ENCODE peak calls at places on chromosomes 16 and 17, in eight cellular contexts. One of them, this sample, is unnamed.

GRCh38 chr17:47957591-47958490 is at the start of gene PRR15L:
- DNase-seq in astrocyte: no peak
- DNase-seq in progenitor cell of endocrine pancreas: peak; percentile 46
- DNase-seq in CD4-positive, alpha-beta T cell: no peak
- DNase-seq in bronchial epithelial cell: peak; percentile 38
- DNase-seq in uterus: no peak
- DNase-seq in heart left ventricle: no peak
- DNase-seq in AG04450: no peak
- DNase-seq in this sample: no peak

GRCh38 chr17:43031666-43032065 is 6.6 kb downstream of the RND2 start:
- DNase-seq in AG04450: no peak
- DNase-seq in CD4-positive, alpha-beta T cell: no peak
- DNase-seq in heart left ventricle: no peak
- DNase-seq in uterus: no peak
- DNase-seq in progenitor cell of endocrine pancreas: no peak
- DNase-seq in astrocyte: no peak
- DNase-seq in bronchial epithelial cell: no peak
- DNase-seq in this sample: no peak

GRCh38 chr17:77894126-77894956 is 64.2 kb upstream of the TNRC6C start:
- DNase-seq in bronchial epithelial cell: no peak
- DNase-seq in AG04450: no peak
- DNase-seq in uterus: no peak
- DNase-seq in CD4-positive, alpha-beta T cell: no peak
- DNase-seq in heart left ventricle: peak; percentile 31
- DNase-seq in progenitor cell of endocrine pancreas: no peak
- DNase-seq in astrocyte: no peak
- DNase-seq in this sample: peak; percentile 46

GRCh38 chr16:10964039-10964890 is 19.9 kb downstream of the CLEC16A start:
- DNase-seq in bronchial epithelial cell: peak; percentile 59
- DNase-seq in CD4-positive, alpha-beta T cell: peak; percentile 86
- DNase-seq in uterus: peak; percentile 86
- DNase-seq in progenitor cell of endocrine pancreas: peak; percentile 81
- DNase-seq in heart left ventricle: peak; percentile 90
- DNase-seq in AG04450: peak; percentile 65
- DNase-seq in astrocyte: peak; percentile 80
- DNase-seq in this sample: peak; percentile 89

GRCh38 chr16:14179116-14179515 is 108.0 kb downstream of the MRTFB start:
- DNase-seq in astrocyte: peak; percentile 17
- DNase-seq in bronchial epithelial cell: peak; percentile 47
- DNase-seq in CD4-positive, alpha-beta T cell: no peak
- DNase-seq in uterus: no peak
- DNase-seq in progenitor cell of endocrine pancreas: no peak
- DNase-seq in heart left ventricle: no peak
- DNase-seq in AG04450: no peak
- DNase-seq in this sample: no peak

GRCh38 chr17:8896641-8897635 is 29.5 kb upstream of the PIK3R6 start:
- DNase-seq in uterus: no peak
- DNase-seq in heart left ventricle: no peak
- DNase-seq in progenitor cell of endocrine pancreas: no peak
- DNase-seq in AG04450: no peak
- DNase-seq in bronchial epithelial cell: no peak
- DNase-seq in CD4-positive, alpha-beta T cell: peak; percentile 29
- DNase-seq in astrocyte: no peak
- DNase-seq in this sample: no peak

GRCh38 chr17:22517716-22518115 is 825.4 kb downstream of the KCNJ18 start:
- DNase-seq in CD4-positive, alpha-beta T cell: no peak
- DNase-seq in bronchial epithelial cell: no peak
- DNase-seq in uterus: no peak
- DNase-seq in progenitor cell of endocrine pancreas: no peak
- DNase-seq in AG04450: no peak
- DNase-seq in heart left ventricle: no peak
- DNase-seq in astrocyte: no peak
- DNase-seq in this sample: no peak

GRCh38 chr17:39599665-39600468 is 7.9 kb downstream of the NEUROD2 start:
- DNase-seq in progenitor cell of endocrine pancreas: no peak
- DNase-seq in bronchial epithelial cell: no peak
- DNase-seq in astrocyte: no peak
- DNase-seq in heart left ventricle: no peak
- DNase-seq in CD4-positive, alpha-beta T cell: no peak
- DNase-seq in uterus: no peak
- DNase-seq in AG04450: no peak
- DNase-seq in this sample: no peak

GRCh38 chr17:50426814-50427787 is 1.1 kb downstream of the ACSF2 start:
- DNase-seq in AG04450: no peak
- DNase-seq in uterus: no peak
- DNase-seq in progenitor cell of endocrine pancreas: no peak
- DNase-seq in CD4-positive, alpha-beta T cell: peak; percentile 35
- DNase-seq in bronchial epithelial cell: peak; percentile 42
- DNase-seq in heart left ventricle: no peak
- DNase-seq in astrocyte: no peak
- DNase-seq in this sample: peak; percentile 69

GRCh38 chr17:61459968-61460718 is 7.9 kb downstream of the TBX4 start:
- DNase-seq in progenitor cell of endocrine pancreas: no peak
- DNase-seq in astrocyte: no peak
- DNase-seq in heart left ventricle: no peak
- DNase-seq in uterus: no peak
- DNase-seq in bronchial epithelial cell: no peak
- DNase-seq in AG04450: no peak
- DNase-seq in CD4-positive, alpha-beta T cell: peak; percentile 12
- DNase-seq in this sample: peak; percentile 50

GRCh38 chr17:52170963-52171572 is 12.6 kb upstream of the CA10 start:
- DNase-seq in uterus: no peak
- DNase-seq in AG04450: no peak
- DNase-seq in astrocyte: no peak
- DNase-seq in heart left ventricle: no peak
- DNase-seq in progenitor cell of endocrine pancreas: peak; percentile 19
- DNase-seq in CD4-positive, alpha-beta T cell: no peak
- DNase-seq in bronchial epithelial cell: peak; percentile 46
- DNase-seq in this sample: no peak

GRCh38 chr17:1651559-1651844 is 1.8 kb upstream of the RILP start:
- DNase-seq in AG04450: no peak
- DNase-seq in uterus: no peak
- DNase-seq in CD4-positive, alpha-beta T cell: no peak
- DNase-seq in progenitor cell of endocrine pancreas: no peak
- DNase-seq in astrocyte: no peak
- DNase-seq in bronchial epithelial cell: no peak
- DNase-seq in heart left ventricle: peak; percentile 25
- DNase-seq in this sample: no peak

GRCh38 chr16:48479955-48480354 is 94.7 kb upstream of the SIAH1 start:
- DNase-seq in bronchial epithelial cell: peak; percentile 74
- DNase-seq in astrocyte: no peak
- DNase-seq in CD4-positive, alpha-beta T cell: no peak
- DNase-seq in uterus: no peak
- DNase-seq in progenitor cell of endocrine pancreas: no peak
- DNase-seq in AG04450: no peak
- DNase-seq in heart left ventricle: no peak
- DNase-seq in this sample: no peak
- TF ChIP-seq CTCF in bronchial epithelial cell: no peak
- TF ChIP-seq CTCF in astrocyte: no peak
- TF ChIP-seq CTCF in CD4-positive, alpha-beta T cell: no peak
- TF ChIP-seq CTCF in uterus: no peak
- TF ChIP-seq CTCF in progenitor cell of endocrine pancreas: no peak
- TF ChIP-seq CTCF in AG04450: no peak
- TF ChIP-seq CTCF in heart left ventricle: no peak
- TF ChIP-seq CTCF in this sample: no peak

GRCh38 chr16:60675022-60675421 is 1361.2 kb downstream of the CDH8 start:
- DNase-seq in bronchial epithelial cell: no peak
- DNase-seq in heart left ventricle: no peak
- DNase-seq in uterus: no peak
- DNase-seq in progenitor cell of endocrine pancreas: no peak
- DNase-seq in astrocyte: no peak
- DNase-seq in CD4-positive, alpha-beta T cell: no peak
- DNase-seq in AG04450: no peak
- DNase-seq in this sample: no peak
- TF ChIP-seq CTCF in bronchial epithelial cell: no peak
- TF ChIP-seq CTCF in heart left ventricle: no peak
- TF ChIP-seq CTCF in uterus: no peak
- TF ChIP-seq CTCF in progenitor cell of endocrine pancreas: no peak
- TF ChIP-seq CTCF in astrocyte: no peak
- TF ChIP-seq CTCF in CD4-positive, alpha-beta T cell: no peak
- TF ChIP-seq CTCF in AG04450: no peak
- TF ChIP-seq CTCF in this sample: no peak

GRCh38 chr17:72056727-72057290 is 64.0 kb upstream of the SOX9 start:
- DNase-seq in astrocyte: no peak
- DNase-seq in uterus: no peak
- DNase-seq in CD4-positive, alpha-beta T cell: no peak
- DNase-seq in AG04450: no peak
- DNase-seq in heart left ventricle: no peak
- DNase-seq in bronchial epithelial cell: no peak
- DNase-seq in progenitor cell of endocrine pancreas: no peak
- DNase-seq in this sample: no peak
- TF ChIP-seq CTCF in astrocyte: no peak
- TF ChIP-seq CTCF in uterus: no peak
- TF ChIP-seq CTCF in CD4-positive, alpha-beta T cell: no peak
- TF ChIP-seq CTCF in AG04450: no peak
- TF ChIP-seq CTCF in heart left ventricle: no peak
- TF ChIP-seq CTCF in bronchial epithelial cell: no peak
- TF ChIP-seq CTCF in progenitor cell of endocrine pancreas: no peak
- TF ChIP-seq CTCF in this sample: no peak

GRCh38 chr17:74855323-74855722 is 4.4 kb downstream of the GRIN2C start:
- DNase-seq in astrocyte: no peak
- DNase-seq in progenitor cell of endocrine pancreas: no peak
- DNase-seq in AG04450: no peak
- DNase-seq in CD4-positive, alpha-beta T cell: no peak
- DNase-seq in heart left ventricle: no peak
- DNase-seq in bronchial epithelial cell: no peak
- DNase-seq in uterus: no peak
- DNase-seq in this sample: no peak

GRCh38 chr17:74853048-74853397 is 6.7 kb downstream of the GRIN2C start:
- DNase-seq in progenitor cell of endocrine pancreas: no peak
- DNase-seq in AG04450: no peak
- DNase-seq in astrocyte: no peak
- DNase-seq in heart left ventricle: no peak
- DNase-seq in CD4-positive, alpha-beta T cell: no peak
- DNase-seq in uterus: no peak
- DNase-seq in bronchial epithelial cell: no peak
- DNase-seq in this sample: no peak

GRCh38 chr17:74854792-74855191 is 4.9 kb downstream of the GRIN2C start:
- DNase-seq in heart left ventricle: no peak
- DNase-seq in progenitor cell of endocrine pancreas: no peak
- DNase-seq in astrocyte: no peak
- DNase-seq in uterus: no peak
- DNase-seq in AG04450: no peak
- DNase-seq in bronchial epithelial cell: no peak
- DNase-seq in CD4-positive, alpha-beta T cell: no peak
- DNase-seq in this sample: no peak

GRCh38 chr17:74852237-74853047 is 7.2 kb downstream of the GRIN2C start:
- DNase-seq in uterus: no peak
- DNase-seq in AG04450: no peak
- DNase-seq in CD4-positive, alpha-beta T cell: peak; percentile 64
- DNase-seq in astrocyte: no peak
- DNase-seq in heart left ventricle: no peak
- DNase-seq in progenitor cell of endocrine pancreas: peak; percentile 48
- DNase-seq in bronchial epithelial cell: peak; percentile 44
- DNase-seq in this sample: no peak

DNA sequence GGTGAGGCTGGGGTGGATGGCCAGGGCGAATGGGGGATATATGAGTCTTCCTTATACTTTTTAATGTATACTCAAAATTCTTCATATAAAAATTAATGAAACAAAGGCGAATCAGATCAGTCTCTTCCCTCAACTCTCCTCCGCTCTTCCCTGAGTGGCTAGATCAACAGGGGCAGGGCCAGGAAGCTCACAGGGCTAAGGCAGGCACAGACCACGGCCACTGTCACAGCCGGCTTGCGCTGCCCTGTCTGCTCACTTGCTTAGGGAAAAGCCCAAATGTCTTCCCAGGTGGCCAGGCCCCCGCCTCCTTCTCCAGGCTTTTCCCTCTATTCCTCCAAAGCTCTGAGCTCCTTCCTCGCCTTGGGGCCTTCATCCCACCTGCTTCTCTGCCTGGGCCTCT is 6.0 kb downstream of the GRIN2C start:
- DNase-seq in heart left ventricle: no peak
- DNase-seq in AG04450: no peak
- DNase-seq in progenitor cell of endocrine pancreas: no peak
- DNase-seq in astrocyte: no peak
- DNase-seq in CD4-positive, alpha-beta T cell: no peak
- DNase-seq in bronchial epithelial cell: no peak
- DNase-seq in uterus: no peak
- DNase-seq in this sample: no peak
- TF ChIP-seq CTCF in heart left ventricle: no peak
- TF ChIP-seq CTCF in AG04450: no peak
- TF ChIP-seq CTCF in progenitor cell of endocrine pancreas: no peak
- TF ChIP-seq CTCF in astrocyte: no peak
- TF ChIP-seq CTCF in CD4-positive, alpha-beta T cell: no peak
- TF ChIP-seq CTCF in bronchial epithelial cell: no peak
- TF ChIP-seq CTCF in uterus: no peak
- TF ChIP-seq CTCF in this sample: no peak

GRCh38 chr17:36601303-36602029 is at the start of gene MRM1:
- DNase-seq in heart left ventricle: peak; percentile 97
- DNase-seq in bronchial epithelial cell: peak; percentile 78
- DNase-seq in astrocyte: peak; percentile 77
- DNase-seq in AG04450: peak; percentile 76
- DNase-seq in uterus: peak; percentile 92
- DNase-seq in CD4-positive, alpha-beta T cell: peak; percentile 92
- DNase-seq in progenitor cell of endocrine pancreas: peak; percentile 90
- DNase-seq in this sample: peak; percentile 96

GRCh38 chr17:36599546-36600250 is 1.7 kb upstream of the MRM1 start:
- DNase-seq in bronchial epithelial cell: no peak
- DNase-seq in CD4-positive, alpha-beta T cell: no peak
- DNase-seq in AG04450: no peak
- DNase-seq in heart left ventricle: no peak
- DNase-seq in astrocyte: no peak
- DNase-seq in progenitor cell of endocrine pancreas: no peak
- DNase-seq in uterus: peak; percentile 10
- DNase-seq in this sample: no peak

GRCh38 chr17:36602030-36602737 is 801 bp downstream of the MRM1 start:
- DNase-seq in heart left ventricle: peak; percentile 59
- DNase-seq in CD4-positive, alpha-beta T cell: no peak
- DNase-seq in astrocyte: no peak
- DNase-seq in AG04450: no peak
- DNase-seq in progenitor cell of endocrine pancreas: no peak
- DNase-seq in uterus: peak; percentile 22
- DNase-seq in bronchial epithelial cell: no peak
- DNase-seq in this sample: no peak

GRCh38 chr17:36600477-36600876 is 906 bp upstream of the MRM1 start:
- DNase-seq in AG04450: no peak
- DNase-seq in CD4-positive, alpha-beta T cell: no peak
- DNase-seq in uterus: peak; percentile 8
- DNase-seq in bronchial epithelial cell: no peak
- DNase-seq in progenitor cell of endocrine pancreas: no peak
- DNase-seq in astrocyte: no peak
- DNase-seq in heart left ventricle: no peak
- DNase-seq in this sample: no peak

DNA sequence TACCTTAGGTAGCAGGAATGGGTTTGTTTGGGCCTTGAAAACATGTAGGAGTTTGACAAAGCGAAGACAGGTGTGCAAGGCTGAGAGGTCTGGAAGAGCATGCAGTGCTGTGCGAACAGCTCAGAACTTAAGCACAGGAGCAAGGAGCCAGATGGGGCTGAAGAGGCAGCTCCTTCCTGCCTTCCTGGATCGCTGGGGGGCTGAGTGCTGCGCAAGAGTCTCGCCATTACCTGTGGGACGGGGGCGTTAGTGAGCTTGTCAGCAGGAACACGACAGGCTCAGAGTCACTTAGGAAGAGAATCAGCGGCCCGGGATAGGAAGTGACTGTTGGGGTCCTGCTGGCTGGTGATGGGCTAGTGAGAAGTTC is 464 bp upstream of the MRM1 start:
- DNase-seq in progenitor cell of endocrine pancreas: no peak
- DNase-seq in CD4-positive, alpha-beta T cell: no peak
- DNase-seq in uterus: no peak
- DNase-seq in bronchial epithelial cell: no peak
- DNase-seq in astrocyte: no peak
- DNase-seq in AG04450: no peak
- DNase-seq in heart left ventricle: no peak
- DNase-seq in this sample: no peak
- TF ChIP-seq CTCF in progenitor cell of endocrine pancreas: no peak
- TF ChIP-seq CTCF in CD4-positive, alpha-beta T cell: peak; percentile 16
- TF ChIP-seq CTCF in uterus: no peak
- TF ChIP-seq CTCF in bronchial epithelial cell: no peak
- TF ChIP-seq CTCF in astrocyte: no peak
- TF ChIP-seq CTCF in AG04450: no peak
- TF ChIP-seq CTCF in heart left ventricle: no peak
- TF ChIP-seq CTCF in this sample: no peak

GRCh38 chr17:19876524-19877161 is 8.9 kb upstream of the ULK2 start:
- DNase-seq in CD4-positive, alpha-beta T cell: peak; percentile 47
- DNase-seq in AG04450: no peak
- DNase-seq in astrocyte: no peak
- DNase-seq in heart left ventricle: peak; percentile 81
- DNase-seq in progenitor cell of endocrine pancreas: no peak
- DNase-seq in bronchial epithelial cell: no peak
- DNase-seq in uterus: no peak
- DNase-seq in this sample: peak; percentile 80
- TF ChIP-seq CTCF in CD4-positive, alpha-beta T cell: no peak
- TF ChIP-seq CTCF in AG04450: no peak
- TF ChIP-seq CTCF in astrocyte: no peak
- TF ChIP-seq CTCF in heart left ventricle: no peak
- TF ChIP-seq CTCF in progenitor cell of endocrine pancreas: no peak
- TF ChIP-seq CTCF in bronchial epithelial cell: no peak
- TF ChIP-seq CTCF in uterus: no peak
- TF ChIP-seq CTCF in this sample: no peak